ENCODE peak calls at places on chromosomes 16 and 17, in eight cellular contexts. K is stimulated activated CD4-positive, alpha-beta T cell treated with anti-CD3 and anti-CD28 coated beads, Interleukin-2, amount 100 ng/mL, for 48 hours; I is T-helper 17 cell; Q is naive thymus-derived CD4-positive, alpha-beta T cell; G is osteocyte; P is GM12891; U is NCI-H460; D is GM23248. A is an unnamed sample.
A peak's percentile ranks its signal among the peaks of the same experiment; 100 is the strongest.

GRCh38 chr16:51152691-51153261 is 1.7 kb upstream of the SALL1 start:
- DNase-seq in Q (no peak), U (no peak), G (no peak), K (no peak), D (peak; percentile 80), I (no peak), P (no peak), A (no peak)

GRCh38 chr16:798666-799065 is 1.9 kb downstream of the GNG13 start:
- DNase-seq in Q (no peak), U (no peak), G (no peak), I (no peak), P (no peak), K (no peak), D (no peak), A (no peak)

GRCh38 chr17:76867578-76868175 is 527 bp upstream of the MGAT5B start:
- DNase-seq in P (no peak), Q (no peak), U (no peak), I (no peak), D (peak; percentile 62), G (no peak), K (no peak), A (no peak)

GRCh38 chr17:74309902-74310301 is 16.1 kb upstream of the KIF19 start:
- DNase-seq in D (no peak), G (no peak), K (no peak), Q (no peak), P (no peak), U (no peak), I (no peak), A (no peak)

GRCh38 chr17:77011173-77012011 is 129.4 kb upstream of the SEC14L1 start:
- DNase-seq in K (peak; percentile 64), D (peak; percentile 64), P (no peak), I (no peak), Q (peak; percentile 18), U (no peak), G (no peak), A (no peak)

GRCh38 chr16:11229906-11230305 is 26.1 kb downstream of the SOCS1 start:
- DNase-seq in K (no peak), Q (no peak), G (no peak), U (no peak), I (no peak), D (no peak), P (no peak), A (no peak)

GRCh38 chr17:64459284-64459747 is 10.4 kb downstream of the MILR1 start:
- DNase-seq in K (no peak), Q (no peak), D (peak; percentile 83), G (no peak), P (no peak), I (no peak), U (no peak), A (no peak)

GRCh38 chr17:12410721-12411120 is 255.0 kb upstream of the MYOCD start:
- DNase-seq in Q (no peak), I (no peak), G (no peak), U (no peak), K (no peak), D (no peak), P (no peak), A (no peak)

GRCh38 chr17:66152756-66153155 is 39.2 kb downstream of the CEP112 start:
- DNase-seq in D (peak; percentile 34), G (no peak), U (no peak), P (no peak), Q (no peak), K (no peak), I (no peak), A (no peak)

GRCh38 chr16:31361201-31362110 is 6.5 kb downstream of the ITGAX start:
- DNase-seq in U (no peak), P (no peak), Q (no peak), G (no peak), K (no peak), I (no peak), D (no peak), A (no peak)